ENCODE peak calls at places on chromosomes 12 and 14, in eight cellular contexts. One of them, this sample, is unnamed. For H3K27me3 and H3K4me1, the result is how much of the 10 kb centered on the place peaks cover.

GRCh38 chr14:100749967-100750597 is 23.4 kb downstream of the DLK1 start:
- DNase-seq in neural progenitor cell: no peak
- DNase-seq in fibroblast of lung: no peak
- DNase-seq in H1: no peak
- DNase-seq in upper lobe of right lung: peak
- DNase-seq in cardiac muscle cell: no peak
- DNase-seq in IMR-90: no peak
- DNase-seq in SK-N-SH: no peak
- DNase-seq in this sample: no peak

GRCh38 chr12:1881936-1882335 is 36.5 kb downstream of the CACNA2D4 start:
- DNase-seq in neural progenitor cell: no peak
- DNase-seq in fibroblast of lung: no peak
- DNase-seq in H1: no peak
- DNase-seq in upper lobe of right lung: no peak
- DNase-seq in cardiac muscle cell: no peak
- DNase-seq in IMR-90: no peak
- DNase-seq in SK-N-SH: peak
- DNase-seq in this sample: peak

GRCh38 chr12:115135800-115136211 is 451.8 kb upstream of the TBX3 start:
- DNase-seq in neural progenitor cell: no peak
- DNase-seq in fibroblast of lung: peak
- DNase-seq in H1: no peak
- DNase-seq in upper lobe of right lung: peak
- DNase-seq in cardiac muscle cell: peak
- DNase-seq in IMR-90: peak
- DNase-seq in SK-N-SH: no peak
- DNase-seq in this sample: peak

GRCh38 chr12:92759634-92760268 is 57.0 kb downstream of the PLEKHG7 start:
- DNase-seq in neural progenitor cell: no peak
- DNase-seq in fibroblast of lung: peak
- DNase-seq in H1: no peak
- DNase-seq in upper lobe of right lung: no peak
- DNase-seq in cardiac muscle cell: peak
- DNase-seq in IMR-90: peak
- DNase-seq in SK-N-SH: no peak
- DNase-seq in this sample: no peak

GRCh38 chr14:94713115-94713514 is 56.8 kb downstream of the GSC start:
- DNase-seq in neural progenitor cell: no peak
- DNase-seq in fibroblast of lung: no peak
- DNase-seq in H1: no peak
- DNase-seq in upper lobe of right lung: no peak
- DNase-seq in cardiac muscle cell: no peak
- DNase-seq in IMR-90: no peak
- DNase-seq in SK-N-SH: no peak
- DNase-seq in this sample: no peak

GRCh38 chr12:31235868-31236395 is 90.0 kb downstream of the SINHCAF start:
- DNase-seq in neural progenitor cell: no peak
- DNase-seq in fibroblast of lung: no peak
- DNase-seq in H1: no peak
- DNase-seq in upper lobe of right lung: no peak
- DNase-seq in cardiac muscle cell: no peak
- DNase-seq in IMR-90: no peak
- DNase-seq in SK-N-SH: no peak
- DNase-seq in this sample: no peak

GRCh38 chr12:26848156-26848825 is 15.3 kb upstream of the ITPR2 start:
- DNase-seq in neural progenitor cell: no peak
- DNase-seq in fibroblast of lung: peak
- DNase-seq in H1: no peak
- DNase-seq in upper lobe of right lung: no peak
- DNase-seq in cardiac muscle cell: peak
- DNase-seq in IMR-90: peak
- DNase-seq in SK-N-SH: no peak
- DNase-seq in this sample: no peak

GRCh38 chr14:103684471-103684870 is 30.8 kb downstream of the XRCC3 start:
- DNase-seq in neural progenitor cell: no peak
- DNase-seq in fibroblast of lung: peak
- DNase-seq in H1: no peak
- DNase-seq in upper lobe of right lung: no peak
- DNase-seq in cardiac muscle cell: no peak
- DNase-seq in IMR-90: no peak
- DNase-seq in SK-N-SH: no peak
- DNase-seq in this sample: no peak

GRCh38 chr12:46492471-46493351 is 120.1 kb upstream of the SLC38A2 start:
- DNase-seq in neural progenitor cell: no peak
- DNase-seq in fibroblast of lung: peak
- DNase-seq in H1: no peak
- DNase-seq in upper lobe of right lung: no peak
- DNase-seq in cardiac muscle cell: peak
- DNase-seq in IMR-90: peak
- DNase-seq in SK-N-SH: no peak
- DNase-seq in this sample: no peak

GRCh38 chr12:111775205-111776193 is 8.8 kb downstream of the ALDH2 start:
- DNase-seq in neural progenitor cell: no peak
- DNase-seq in fibroblast of lung: peak
- DNase-seq in H1: no peak
- DNase-seq in upper lobe of right lung: peak
- DNase-seq in cardiac muscle cell: peak
- DNase-seq in IMR-90: peak
- DNase-seq in SK-N-SH: peak
- DNase-seq in this sample: peak

GRCh38 chr12:30725739-30726138 is 29.0 kb downstream of the CAPRIN2 start:
- DNase-seq in neural progenitor cell: no peak
- DNase-seq in fibroblast of lung: peak
- DNase-seq in H1: no peak
- DNase-seq in upper lobe of right lung: no peak
- DNase-seq in cardiac muscle cell: peak
- DNase-seq in IMR-90: peak
- DNase-seq in SK-N-SH: no peak
- DNase-seq in this sample: no peak

GRCh38 chr12:55705802-55706402 is 1.8 kb downstream of the ITGA7 start:
- DNase-seq in neural progenitor cell: peak
- DNase-seq in fibroblast of lung: no peak
- DNase-seq in H1: peak
- DNase-seq in upper lobe of right lung: no peak
- DNase-seq in cardiac muscle cell: no peak
- DNase-seq in IMR-90: no peak
- DNase-seq in SK-N-SH: no peak
- DNase-seq in this sample: no peak

GRCh38 chr14:64092940-64093339 is 201.2 kb downstream of the ESR2 start:
- DNase-seq in neural progenitor cell: no peak
- DNase-seq in fibroblast of lung: no peak
- DNase-seq in H1: no peak
- DNase-seq in upper lobe of right lung: no peak
- DNase-seq in cardiac muscle cell: no peak
- DNase-seq in IMR-90: no peak
- DNase-seq in SK-N-SH: no peak
- DNase-seq in this sample: no peak

GRCh38 chr12:124527861-124528561 is 39.4 kb downstream of the NCOR2 start:
- DNase-seq in neural progenitor cell: no peak
- DNase-seq in fibroblast of lung: no peak
- DNase-seq in H1: no peak
- DNase-seq in upper lobe of right lung: no peak
- DNase-seq in cardiac muscle cell: no peak
- DNase-seq in IMR-90: no peak
- DNase-seq in SK-N-SH: no peak
- DNase-seq in this sample: no peak

GRCh38 chr14:105069554-105069886 is 4.3 kb upstream of the GPR132 start:
- DNase-seq in neural progenitor cell: no peak
- DNase-seq in fibroblast of lung: no peak
- DNase-seq in H1: no peak
- DNase-seq in upper lobe of right lung: no peak
- DNase-seq in cardiac muscle cell: no peak
- DNase-seq in IMR-90: no peak
- DNase-seq in SK-N-SH: no peak
- DNase-seq in this sample: no peak
- H3K27me3 ChIP-seq in neural progenitor cell: under half
- H3K27me3 ChIP-seq in fibroblast of lung: under half
- H3K27me3 ChIP-seq in H1: under half
- H3K27me3 ChIP-seq in upper lobe of right lung: under half
- H3K27me3 ChIP-seq in cardiac muscle cell: under half
- H3K27me3 ChIP-seq in IMR-90: under half
- H3K27me3 ChIP-seq in SK-N-SH: under half
- H3K27me3 ChIP-seq in this sample: under half

GRCh38 chr12:113070117-113070906 is 13.8 kb downstream of the DTX1 start:
- DNase-seq in neural progenitor cell: no peak
- DNase-seq in fibroblast of lung: no peak
- DNase-seq in H1: no peak
- DNase-seq in upper lobe of right lung: peak
- DNase-seq in cardiac muscle cell: no peak
- DNase-seq in IMR-90: no peak
- DNase-seq in SK-N-SH: no peak
- DNase-seq in this sample: no peak
- H3K4me1 ChIP-seq in neural progenitor cell: under half
- H3K4me1 ChIP-seq in fibroblast of lung: under half
- H3K4me1 ChIP-seq in H1: under half
- H3K4me1 ChIP-seq in upper lobe of right lung: under half
- H3K4me1 ChIP-seq in cardiac muscle cell: under half
- H3K4me1 ChIP-seq in IMR-90: under half
- H3K4me1 ChIP-seq in SK-N-SH: under half
- H3K4me1 ChIP-seq in this sample: under half

GRCh38 chr12:122135437-122136031 is 38.5 kb downstream of the IL31 start:
- DNase-seq in neural progenitor cell: no peak
- DNase-seq in fibroblast of lung: no peak
- DNase-seq in H1: no peak
- DNase-seq in upper lobe of right lung: no peak
- DNase-seq in cardiac muscle cell: no peak
- DNase-seq in IMR-90: no peak
- DNase-seq in SK-N-SH: no peak
- DNase-seq in this sample: no peak

GRCh38 chr12:122137681-122138080 is 36.3 kb downstream of the IL31 start:
- DNase-seq in neural progenitor cell: peak
- DNase-seq in fibroblast of lung: no peak
- DNase-seq in H1: peak
- DNase-seq in upper lobe of right lung: no peak
- DNase-seq in cardiac muscle cell: no peak
- DNase-seq in IMR-90: no peak
- DNase-seq in SK-N-SH: no peak
- DNase-seq in this sample: no peak

GRCh38 chr12:122138181-122138580 is 35.8 kb downstream of the IL31 start:
- DNase-seq in neural progenitor cell: no peak
- DNase-seq in fibroblast of lung: no peak
- DNase-seq in H1: no peak
- DNase-seq in upper lobe of right lung: no peak
- DNase-seq in cardiac muscle cell: no peak
- DNase-seq in IMR-90: no peak
- DNase-seq in SK-N-SH: no peak
- DNase-seq in this sample: no peak

GRCh38 chr12:122138616-122139015 is 35.4 kb downstream of the IL31 start:
- DNase-seq in neural progenitor cell: no peak
- DNase-seq in fibroblast of lung: no peak
- DNase-seq in H1: no peak
- DNase-seq in upper lobe of right lung: no peak
- DNase-seq in cardiac muscle cell: no peak
- DNase-seq in IMR-90: no peak
- DNase-seq in SK-N-SH: no peak
- DNase-seq in this sample: no peak

DNA sequence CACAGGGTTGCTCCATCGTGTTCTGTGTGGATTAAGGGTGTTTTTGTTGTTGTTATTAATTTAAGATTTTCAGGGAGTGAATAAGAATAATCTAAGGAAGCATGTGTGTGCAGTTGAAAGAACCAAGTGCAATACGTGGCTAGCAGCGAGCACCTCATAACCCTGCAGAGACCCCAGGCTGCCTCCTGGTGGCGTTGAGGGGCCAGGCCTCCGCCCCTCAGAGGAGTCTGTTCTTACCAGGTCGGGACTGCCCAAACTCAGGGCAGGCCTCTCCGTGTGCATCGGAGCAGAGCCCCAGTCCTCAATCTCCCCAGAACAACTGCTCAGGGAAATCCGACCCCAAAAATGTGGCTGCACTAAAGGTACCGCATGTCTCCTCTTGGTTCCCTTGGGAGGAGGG is 36.8 kb downstream of the IL31 start:
- DNase-seq in neural progenitor cell: peak
- DNase-seq in fibroblast of lung: no peak
- DNase-seq in H1: no peak
- DNase-seq in upper lobe of right lung: no peak
- DNase-seq in cardiac muscle cell: no peak
- DNase-seq in IMR-90: no peak
- DNase-seq in SK-N-SH: no peak
- DNase-seq in this sample: no peak
- TF ChIP-seq CTCF in neural progenitor cell: peak
- TF ChIP-seq CTCF in fibroblast of lung: no peak
- TF ChIP-seq CTCF in H1: peak
- TF ChIP-seq CTCF in upper lobe of right lung: no peak
- TF ChIP-seq CTCF in cardiac muscle cell: peak
- TF ChIP-seq CTCF in IMR-90: no peak
- TF ChIP-seq CTCF in SK-N-SH: peak
- TF ChIP-seq CTCF in this sample: no peak

GRCh38 chr12:53939141-53940108 is 794 bp downstream of the HOXC13 start:
- DNase-seq in neural progenitor cell: peak
- DNase-seq in fibroblast of lung: no peak
- DNase-seq in H1: peak
- DNase-seq in upper lobe of right lung: no peak
- DNase-seq in cardiac muscle cell: peak
- DNase-seq in IMR-90: no peak
- DNase-seq in SK-N-SH: peak
- DNase-seq in this sample: no peak

GRCh38 chr12:53937596-53938275 is 895 bp upstream of the HOXC13 start:
- DNase-seq in neural progenitor cell: no peak
- DNase-seq in fibroblast of lung: no peak
- DNase-seq in H1: no peak
- DNase-seq in upper lobe of right lung: no peak
- DNase-seq in cardiac muscle cell: no peak
- DNase-seq in IMR-90: no peak
- DNase-seq in SK-N-SH: no peak
- DNase-seq in this sample: no peak

GRCh38 chr12:53938276-53939140 is at the start of gene HOXC13:
- DNase-seq in neural progenitor cell: peak
- DNase-seq in fibroblast of lung: peak
- DNase-seq in H1: peak
- DNase-seq in upper lobe of right lung: peak
- DNase-seq in cardiac muscle cell: peak
- DNase-seq in IMR-90: no peak
- DNase-seq in SK-N-SH: peak
- DNase-seq in this sample: no peak

GRCh38 chr12:53935562-53936341 is 2.9 kb upstream of the HOXC13 start:
- DNase-seq in neural progenitor cell: no peak
- DNase-seq in fibroblast of lung: no peak
- DNase-seq in H1: no peak
- DNase-seq in upper lobe of right lung: no peak
- DNase-seq in cardiac muscle cell: no peak
- DNase-seq in IMR-90: no peak
- DNase-seq in SK-N-SH: no peak
- DNase-seq in this sample: no peak

DNA sequence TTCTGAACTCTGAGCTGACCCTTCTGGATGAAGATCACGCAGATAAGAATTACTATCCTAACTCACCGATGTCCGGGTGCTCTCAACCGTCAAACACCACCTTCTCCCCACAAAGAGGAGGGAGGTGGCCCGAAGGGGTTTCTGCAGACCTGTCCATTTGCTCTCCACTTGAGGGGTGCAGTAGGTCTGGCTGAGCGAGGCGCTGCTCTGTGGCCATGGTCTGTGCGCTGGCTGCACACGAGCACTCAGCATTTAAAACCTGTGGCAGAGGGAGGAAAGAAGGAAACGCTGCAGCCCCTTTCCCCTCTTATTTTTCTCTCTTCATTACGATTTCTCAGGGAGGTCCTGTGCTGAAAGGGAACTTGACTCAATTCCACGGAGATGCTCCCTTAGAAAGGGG is 1.5 kb upstream of the HOXC13 start:
- DNase-seq in neural progenitor cell: no peak
- DNase-seq in fibroblast of lung: no peak
- DNase-seq in H1: peak
- DNase-seq in upper lobe of right lung: no peak
- DNase-seq in cardiac muscle cell: no peak
- DNase-seq in IMR-90: no peak
- DNase-seq in SK-N-SH: no peak
- DNase-seq in this sample: no peak
- H3K27me3 ChIP-seq in neural progenitor cell: half or more
- H3K27me3 ChIP-seq in fibroblast of lung: half or more
- H3K27me3 ChIP-seq in H1: half or more
- H3K27me3 ChIP-seq in upper lobe of right lung: half or more
- H3K27me3 ChIP-seq in cardiac muscle cell: half or more
- H3K27me3 ChIP-seq in IMR-90: half or more
- H3K27me3 ChIP-seq in SK-N-SH: half or more
- H3K27me3 ChIP-seq in this sample: half or more